ENCODE peak calls at places on chromosome 7, in four cellular contexts. L, K, Q and S are unnamed samples.

GRCh38 chr7:26293569-26294308 is 2.1 kb downstream of the SNX10 start:
- DNase-seq in L (peak; percentile 79), K (no peak), Q (no peak), S (no peak)

GRCh38 chr7:118195837-118196474 is 12.0 kb downstream of the LSM8 start:
- DNase-seq in L (peak; percentile 57), K (no peak), Q (peak; percentile 56), S (no peak)

GRCh38 chr7:833601-834258 is 1.5 kb downstream of the SUN1 start:
- DNase-seq in L (no peak), K (no peak), Q (no peak), S (no peak)

GRCh38 chr7:73885975-73886798 is 25.2 kb downstream of the TMEM270 start:
- DNase-seq in L (no peak), K (peak; percentile 13), Q (no peak), S (no peak)

GRCh38 chr7:124784879-124785818 is 19.6 kb upstream of the GPR37 start:
- DNase-seq in L (peak; percentile 12), K (peak; percentile 39), Q (peak; percentile 65), S (peak; percentile 46)

GRCh38 chr7:2757361-2757903 is 69.4 kb downstream of the AMZ1 start:
- DNase-seq in L (no peak), K (peak; percentile 35), Q (peak; percentile 12), S (no peak)

GRCh38 chr7:155618708-155619633 is 25.5 kb upstream of the RBM33 start:
- DNase-seq in L (no peak), K (no peak), Q (peak; percentile 79), S (no peak)

GRCh38 chr7:44286618-44287487 is 38.5 kb downstream of the CAMK2B start:
- DNase-seq in L (no peak), K (no peak), Q (no peak), S (no peak)

GRCh38 chr7:15323545-15323944 is 238.3 kb downstream of the AGMO start:
- DNase-seq in L (no peak), K (no peak), Q (peak; percentile 2), S (no peak)

GRCh38 chr7:102300643-102301211 is 14.1 kb downstream of the SH2B2 start:
- DNase-seq in L (no peak), K (no peak), Q (no peak), S (no peak)

GRCh38 chr7:84236398-84236797 is 41.8 kb upstream of the SEMA3A start:
- DNase-seq in L (no peak), K (no peak), Q (peak; percentile 90), S (no peak)

GRCh38 chr7:119167431-119167830 is 942.9 kb downstream of the ANKRD7 start:
- DNase-seq in L (no peak), K (no peak), Q (no peak), S (no peak)

GRCh38 chr7:116525298-116525912 is 569 bp downstream of the CAV1 start:
- DNase-seq in L (peak; percentile 58), K (no peak), Q (no peak), S (no peak)

GRCh38 chr7:114084381-114085312 is 165.8 kb upstream of the PPP1R3A start:
- DNase-seq in L (peak; percentile 18), K (no peak), Q (peak; percentile 47), S (no peak)

GRCh38 chr7:54917613-54918406 is 101.0 kb upstream of the EGFR start:
- DNase-seq in L (no peak), K (no peak), Q (no peak), S (no peak)

GRCh38 chr7:1562611-1563051 is 6.6 kb upstream of the TMEM184A start:
- DNase-seq in L (no peak), K (no peak), Q (no peak), S (no peak)

GRCh38 chr7:131619336-131620305 is 63.2 kb upstream of the PODXL start:
- DNase-seq in L (no peak), K (no peak), Q (no peak), S (no peak)

GRCh38 chr7:416761-417624 is 102.7 kb downstream of the PDGFA start:
- DNase-seq in L (no peak), K (no peak), Q (no peak), S (no peak)

GRCh38 chr7:22932896-22933295 is 81.0 kb downstream of the HYCC1 start:
- DNase-seq in L (no peak), K (no peak), Q (peak; percentile 7), S (no peak)

GRCh38 chr7:45670717-45671116 is 96.5 kb downstream of the ADCY1 start:
- DNase-seq in L (no peak), K (no peak), Q (no peak), S (no peak)

GRCh38 chr7:81470084-81470723 is 299.6 kb downstream of the HGF start:
- DNase-seq in L (peak; percentile 25), K (peak; percentile 19), Q (peak; percentile 84), S (peak; percentile 17)